ENCODE peak calls at places on chromosome 9, in six cellular contexts. E is fibroblast of pulmonary artery; O is naive B cell; W is HuH-7; C is stimulated activated naive B cell treated with anti-CD40 and anti-IgM and Interleukin-4, amounts not matched to agents 10 μg/mL and 1 μg/mL and 100 μg/mL, for 72 hours; S is COR-L47. H is an unnamed sample.

GRCh38 chr9:135225619-135226228 is 138.3 kb downstream of the OLFM1 start:
- DNase-seq in E (no peak), O (no peak), W (no peak), C (no peak), S (no peak), H (no peak)

GRCh38 chr9:127569819-127570401 is 42.2 kb upstream of the STXBP1 start:
- DNase-seq in E (peak; percentile 24), O (peak; percentile 48), W (no peak), C (no peak), S (peak; percentile 23), H (no peak)

GRCh38 chr9:116189683-116190082 is 36.1 kb downstream of the PAPPA start:
- DNase-seq in E (no peak), O (no peak), W (no peak), C (no peak), S (no peak), H (no peak)

GRCh38 chr9:136426787-136427186 is 12.9 kb downstream of the INPP5E start:
- DNase-seq in E (no peak), O (no peak), W (no peak), C (no peak), S (no peak), H (no peak)

GRCh38 chr9:126705767-126706697 is 92.3 kb downstream of the LMX1B start:
- DNase-seq in E (peak; percentile 45), O (peak; percentile 71), W (peak; percentile 69), C (peak; percentile 38), S (peak; percentile 43), H (peak; percentile 35)

GRCh38 chr9:132583584-132584304 is 1.3 kb downstream of the BARHL1 start:
- DNase-seq in E (no peak), O (no peak), W (no peak), C (no peak), S (no peak), H (no peak)

GRCh38 chr9:121235512-121235911 is 32.5 kb upstream of the GSN start:
- DNase-seq in E (no peak), O (no peak), W (no peak), C (no peak), S (no peak), H (no peak)

GRCh38 chr9:78539904-78540303 is 243.0 kb downstream of the PSAT1 start:
- DNase-seq in E (peak; percentile 7), O (no peak), W (no peak), C (no peak), S (peak; percentile 40), H (peak; percentile 93)